ENCODE peak calls at places on chromosomes 3 and 15, in nine cellular contexts. D is cardiac muscle cell, B is fibroblast of lung, Y is mammary epithelial cell, J is lower lobe of right lung, W is hepatocyte, O is transverse colon, U is tibial nerve, I is A673. C is an unnamed sample. For H3K4me1, the result is how much of the 10 kb centered on the place peaks cover.

GRCh38 chr3:126266291-126266840 is 86.0 kb upstream of the ALDH1L1 start:
- DNase-seq in D (no peak), B (peak), Y (no peak), J (no peak), W (peak), O (peak), U (peak), I (no peak), C (no peak)

GRCh38 chr3:44966795-44967278 is 9.1 kb downstream of the ZDHHC3 start:
- DNase-seq in D (no peak), B (no peak), Y (peak), J (no peak), W (peak), O (peak), U (no peak), I (no peak), C (no peak)

GRCh38 chr3:64414043-64414442 is 188.8 kb upstream of the PRICKLE2 start:
- DNase-seq in D (no peak), B (no peak), Y (no peak), J (no peak), W (no peak), O (no peak), U (no peak), I (no peak), C (no peak)

GRCh38 chr15:78650022-78650421 is 9.0 kb upstream of the CHRNB4 start:
- DNase-seq in D (no peak), B (no peak), Y (no peak), J (no peak), W (no peak), O (no peak), U (no peak), I (no peak), C (no peak)

GRCh38 chr3:170740726-170741591 is 129.0 kb downstream of the RPL22L1 start:
- DNase-seq in D (no peak), B (peak), Y (peak), J (no peak), W (peak), O (peak), U (peak), I (peak), C (no peak)

GRCh38 chr3:63232764-63233396 is 45.2 kb upstream of the SYNPR start:
- DNase-seq in D (peak), B (peak), Y (no peak), J (no peak), W (peak), O (no peak), U (no peak), I (no peak), C (no peak)

GRCh38 chr3:51389423-51390183 is 1.5 kb upstream of the RBM15B start:
- DNase-seq in D (peak), B (peak), Y (no peak), J (peak), W (peak), O (peak), U (peak), I (peak), C (peak)

GRCh38 chr3:190531406-190531805 is 17.5 kb downstream of the IL1RAP start:
- DNase-seq in D (no peak), B (no peak), Y (peak), J (no peak), W (no peak), O (no peak), U (no peak), I (no peak), C (no peak)

GRCh38 chr3:73143821-73144237 is 82.4 kb downstream of the EBLN2 start:
- DNase-seq in D (no peak), B (no peak), Y (no peak), J (no peak), W (no peak), O (no peak), U (peak), I (peak), C (no peak)

GRCh38 chr3:170355738-170356595 is 1.5 kb upstream of the SKIL start:
- DNase-seq in D (peak), B (peak), Y (peak), J (peak), W (peak), O (peak), U (peak), I (peak), C (no peak)

GRCh38 chr3:57647292-57647940 is 45.5 kb downstream of the DENND6A start:
- DNase-seq in D (no peak), B (no peak), Y (no peak), J (no peak), W (no peak), O (no peak), U (no peak), I (no peak), C (no peak)

GRCh38 chr3:111695584-111696213 is 100.6 kb upstream of the ZBED2 start:
- DNase-seq in D (no peak), B (peak), Y (peak), J (no peak), W (no peak), O (no peak), U (no peak), I (peak), C (no peak)

GRCh38 chr3:13053425-13053824 is 19.8 kb downstream of the IQSEC1 start:
- DNase-seq in D (no peak), B (no peak), Y (no peak), J (no peak), W (no peak), O (no peak), U (no peak), I (no peak), C (no peak)

GRCh38 chr15:52100807-52101206 is 11.8 kb downstream of the BCL2L10 start:
- DNase-seq in D (no peak), B (peak), Y (peak), J (peak), W (peak), O (peak), U (peak), I (peak), C (no peak)

GRCh38 chr15:83733206-83733605 is 79.3 kb downstream of the ADAMTSL3 start:
- DNase-seq in D (no peak), B (peak), Y (peak), J (no peak), W (no peak), O (no peak), U (no peak), I (peak), C (no peak)

GRCh38 chr3:125055165-125055912 is 458 bp downstream of the HEG1 start:
- DNase-seq in D (no peak), B (no peak), Y (no peak), J (no peak), W (peak), O (no peak), U (no peak), I (peak), C (peak)

GRCh38 chr15:68550498-68551295 is 28.1 kb upstream of the CORO2B start:
- DNase-seq in D (peak), B (peak), Y (peak), J (peak), W (peak), O (peak), U (peak), I (peak), C (peak)

GRCh38 chr3:104359546-104359945 is 1007.2 kb upstream of the ALCAM start:
- DNase-seq in D (peak), B (peak), Y (peak), J (no peak), W (peak), O (no peak), U (no peak), I (no peak), C (no peak)

GRCh38 chr3:187919018-187919417 is 173.8 kb upstream of the BCL6 start:
- DNase-seq in D (no peak), B (no peak), Y (no peak), J (no peak), W (no peak), O (peak), U (no peak), I (no peak), C (peak)

GRCh38 chr3:186839874-186840641 is 2.5 kb upstream of the ADIPOQ start:
- DNase-seq in D (no peak), B (peak), Y (no peak), J (no peak), W (no peak), O (no peak), U (no peak), I (no peak), C (no peak)

GRCh38 chr3:29936054-29936453 is 655.2 kb downstream of the RBMS3 start:
- DNase-seq in D (no peak), B (no peak), Y (no peak), J (no peak), W (no peak), O (no peak), U (no peak), I (no peak), C (no peak)

GRCh38 chr3:14548321-14548729 is 8.2 kb upstream of the GRIP2 start:
- DNase-seq in D (peak), B (peak), Y (peak), J (peak), W (peak), O (peak), U (peak), I (peak), C (peak)

GRCh38 chr3:177551431-177551836 is 354.2 kb upstream of the TBL1XR1 start:
- DNase-seq in D (no peak), B (no peak), Y (no peak), J (no peak), W (no peak), O (no peak), U (no peak), I (no peak), C (no peak)

GRCh38 chr3:70744536-70744935 is 432.1 kb upstream of the MDFIC2 start:
- DNase-seq in D (no peak), B (no peak), Y (no peak), J (no peak), W (no peak), O (no peak), U (no peak), I (no peak), C (no peak)

GRCh38 chr15:83571820-83572707 is 81.9 kb upstream of the ADAMTSL3 start:
- DNase-seq in D (peak), B (peak), Y (no peak), J (no peak), W (peak), O (no peak), U (no peak), I (peak), C (no peak)

GRCh38 chr15:98755781-98756180 is 107.4 kb downstream of the IGF1R start:
- DNase-seq in D (no peak), B (no peak), Y (no peak), J (no peak), W (no peak), O (no peak), U (no peak), I (no peak), C (no peak)

GRCh38 chr3:192940129-192940528 is 22.5 kb upstream of the MB21D2 start:
- DNase-seq in D (no peak), B (no peak), Y (peak), J (no peak), W (no peak), O (no peak), U (no peak), I (no peak), C (no peak)

GRCh38 chr3:189988854-189989253 is 131.8 kb downstream of the P3H2 start:
- DNase-seq in D (no peak), B (no peak), Y (no peak), J (no peak), W (no peak), O (no peak), U (no peak), I (no peak), C (no peak)

GRCh38 chr3:127688416-127689265 is 15.9 kb downstream of the ABTB1 start:
- DNase-seq in D (no peak), B (peak), Y (no peak), J (peak), W (peak), O (peak), U (no peak), I (peak), C (no peak)

GRCh38 chr15:68403161-68403941 is 28.6 kb downstream of the ITGA11 start:
- DNase-seq in D (no peak), B (no peak), Y (no peak), J (no peak), W (no peak), O (no peak), U (no peak), I (no peak), C (no peak)

GRCh38 chr15:25739687-25740121 is 123.4 kb downstream of the ATP10A start:
- DNase-seq in D (peak), B (peak), Y (no peak), J (no peak), W (peak), O (no peak), U (no peak), I (no peak), C (peak)
- TF ChIP-seq CTCF in D (peak), B (peak), Y (no peak), J (peak), W (peak), O (no peak), U (no peak), I (no peak), C (peak)

GRCh38 chr3:42701371-42702065 is 1.1 kb downstream of the HHATL start:
- DNase-seq in D (peak), B (peak), Y (no peak), J (peak), W (peak), O (peak), U (no peak), I (no peak), C (peak)
- H3K27ac ChIP-seq in D (no peak), B (no peak), Y (no peak), J (no peak), W (no peak), O (no peak), U (no peak), I (no peak), C (no peak)

GRCh38 chr3:101936419-101937331 is 87.4 kb downstream of the NFKBIZ start:
- DNase-seq in D (no peak), B (peak), Y (peak), J (no peak), W (no peak), O (no peak), U (no peak), I (peak), C (no peak)
- H3K4me1 ChIP-seq in D (under half), B (under half), Y (under half), J (under half), W (under half), O (under half), U (under half), I (under half), C (under half)

DNA sequence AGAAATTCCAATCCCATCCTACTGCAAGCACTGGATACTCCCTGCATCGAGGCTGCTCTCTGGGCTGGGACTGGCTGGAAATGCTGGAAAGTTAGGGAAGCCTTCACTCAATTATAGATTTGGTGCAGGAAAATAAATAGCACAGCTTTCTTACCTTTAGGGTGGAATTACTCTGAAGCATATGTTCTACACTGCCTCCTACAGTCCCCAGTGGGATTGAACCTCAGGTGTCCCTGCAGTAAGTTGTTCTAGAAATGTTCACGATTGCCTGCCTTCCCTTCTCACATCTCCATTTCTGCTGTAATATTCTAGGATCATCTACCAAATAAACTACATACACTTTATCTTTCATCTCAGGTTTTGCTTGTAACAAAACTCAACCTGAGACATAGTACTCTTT is 536.7 kb upstream of the LMCD1 start:
- DNase-seq in D (no peak), B (no peak), Y (no peak), J (no peak), W (no peak), O (no peak), U (no peak), I (no peak), C (no peak)
- TF ChIP-seq CTCF in D (no peak), B (no peak), Y (no peak), J (no peak), W (peak), O (no peak), U (no peak), I (peak), C (peak)

DNA sequence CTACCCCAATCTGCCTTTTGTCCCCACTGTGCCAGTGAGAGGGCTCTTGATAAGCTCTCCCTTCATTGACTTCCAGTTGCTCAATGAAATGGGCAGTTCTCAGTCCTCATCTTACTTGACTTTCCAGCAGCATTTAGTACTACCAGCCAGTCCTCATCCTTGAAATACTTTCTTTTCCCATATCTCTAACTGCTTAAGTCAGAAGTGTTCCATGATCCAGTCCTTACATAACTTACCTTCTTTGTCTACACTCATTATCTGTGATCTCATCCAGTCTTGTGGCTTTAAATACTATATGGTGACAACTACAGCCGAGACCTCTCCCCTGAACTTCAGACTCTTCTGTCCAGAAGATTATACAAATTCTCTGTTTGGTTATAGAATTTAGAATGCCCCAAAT is 28.7 kb downstream of the RARRES1 start:
- DNase-seq in D (no peak), B (no peak), Y (no peak), J (no peak), W (no peak), O (no peak), U (no peak), I (no peak), C (no peak)
- H3K27ac ChIP-seq in D (no peak), B (peak), Y (no peak), J (no peak), W (no peak), O (no peak), U (no peak), I (no peak), C (no peak)

GRCh38 chr15:76337739-76338554 is 1.4 kb downstream of the ISL2 start:
- DNase-seq in D (peak), B (no peak), Y (no peak), J (peak), W (no peak), O (peak), U (no peak), I (no peak), C (no peak)

GRCh38 chr15:76337047-76337738 is 620 bp downstream of the ISL2 start:
- DNase-seq in D (peak), B (peak), Y (peak), J (no peak), W (no peak), O (peak), U (no peak), I (peak), C (no peak)

GRCh38 chr15:76340198-76340801 is 3.7 kb downstream of the ISL2 start:
- DNase-seq in D (peak), B (peak), Y (peak), J (peak), W (peak), O (peak), U (no peak), I (no peak), C (no peak)

GRCh38 chr15:76339302-76340197 is 3.0 kb downstream of the ISL2 start:
- DNase-seq in D (peak), B (peak), Y (no peak), J (no peak), W (no peak), O (peak), U (no peak), I (no peak), C (no peak)

DNA sequence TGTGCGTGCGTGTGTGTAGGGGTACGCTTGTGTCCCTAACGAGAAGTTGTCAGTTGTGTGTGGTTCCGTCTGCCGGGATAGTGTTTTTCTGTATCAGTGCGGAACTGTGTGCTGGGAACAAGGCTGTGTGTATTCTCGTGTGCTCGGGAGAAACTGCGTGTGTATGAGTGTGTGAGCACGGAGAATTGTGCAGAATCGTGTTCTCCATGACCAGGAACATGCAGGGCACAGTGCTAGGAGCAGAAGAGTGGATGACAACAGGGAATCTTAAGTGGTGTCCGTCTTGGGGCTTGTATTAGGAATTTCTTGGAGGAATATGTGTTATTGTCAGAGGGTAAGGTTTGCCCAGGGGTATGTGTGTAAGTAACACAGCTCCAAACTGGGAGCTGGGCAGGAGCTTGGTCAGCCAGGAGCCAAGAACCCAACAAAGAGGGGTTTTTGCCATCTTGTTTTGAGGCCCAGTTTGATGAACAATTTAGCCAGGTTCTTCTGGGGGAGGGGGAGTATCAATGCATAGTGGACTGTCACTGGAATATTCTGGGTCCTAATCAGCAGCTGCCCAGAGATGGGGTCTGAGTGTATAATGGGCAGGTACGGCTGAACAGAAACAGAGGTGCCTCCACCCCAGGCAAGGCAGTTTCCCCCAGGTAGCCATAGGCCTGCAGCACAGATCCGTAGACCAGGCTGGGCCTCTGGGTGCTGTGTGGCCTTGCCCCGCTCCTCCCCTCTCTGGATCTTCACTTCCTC is 2.2 kb downstream of the ISL2 start:
- DNase-seq in D (no peak), B (no peak), Y (no peak), J (no peak), W (no peak), O (no peak), U (no peak), I (no peak), C (no peak)
- H3K4me1 ChIP-seq in D (under half), B (under half), Y (under half), J (half or more), W (under half), O (half or more), U (under half), I (under half), C (under half)

GRCh38 chr3:155407971-155408370 is 114.5 kb upstream of the STRIT1 start:
- DNase-seq in D (no peak), B (no peak), Y (no peak), J (no peak), W (no peak), O (no peak), U (no peak), I (no peak), C (no peak)
- TF ChIP-seq CTCF in D (no peak), B (no peak), Y (no peak), J (no peak), W (no peak), O (no peak), U (no peak), I (no peak), C (no peak)

GRCh38 chr3:158773845-158774542 is 27.9 kb upstream of the MFSD1 start:
- DNase-seq in D (no peak), B (peak), Y (peak), J (no peak), W (no peak), O (no peak), U (peak), I (no peak), C (no peak)
- H3K27ac ChIP-seq in D (no peak), B (peak), Y (no peak), J (no peak), W (peak), O (peak), U (peak), I (no peak), C (no peak)

C was measured in DND-41.